ENCODE peak calls at places on chromosome 20, in six cellular contexts. Q is cardiac muscle cell, V is IMR-90, Z is psoas muscle, N is Peyer's patch, J is endothelial cell of umbilical vein. B is an unnamed sample.

GRCh38 chr20:36461600-36462439 is 79.5 kb upstream of the MYL9 start:
- DNase-seq in Q (peak; percentile 62), V (peak; percentile 42), Z (peak; percentile 87), N (peak; percentile 45), J (peak; percentile 37), B (peak; percentile 77)

GRCh38 chr20:63234693-63235398 is 859 bp upstream of the BIRC7 start:
- DNase-seq in Q (peak; percentile 63), V (no peak), Z (no peak), N (no peak), J (no peak), B (no peak)

GRCh38 chr20:45059022-45059728 is 41.8 kb downstream of the KCNS1 start:
- DNase-seq in Q (no peak), V (peak; percentile 51), Z (no peak), N (no peak), J (no peak), B (no peak)

GRCh38 chr20:5908981-5909380 is 41.4 kb downstream of the TRMT6 start:
- DNase-seq in Q (no peak), V (no peak), Z (no peak), N (no peak), J (no peak), B (no peak)

GRCh38 chr20:10984899-10985298 is 311.1 kb upstream of the JAG1 start:
- DNase-seq in Q (no peak), V (no peak), Z (no peak), N (no peak), J (no peak), B (no peak)

GRCh38 chr20:20568604-20569205 is 143.7 kb downstream of the RALGAPA2 start:
- DNase-seq in Q (peak; percentile 58), V (peak; percentile 58), Z (no peak), N (no peak), J (peak; percentile 42), B (no peak)

GRCh38 chr20:4812641-4813075 is 90.9 kb downstream of the PRND start:
- DNase-seq in Q (no peak), V (no peak), Z (no peak), N (peak; percentile 70), J (no peak), B (no peak)

GRCh38 chr20:6811262-6811661 is 43.8 kb downstream of the BMP2 start:
- DNase-seq in Q (no peak), V (no peak), Z (no peak), N (no peak), J (peak; percentile 63), B (no peak)

GRCh38 chr20:14845199-14846160 is 508.1 kb upstream of the FLRT3 start:
- DNase-seq in Q (no peak), V (no peak), Z (no peak), N (no peak), J (no peak), B (no peak)

GRCh38 chr20:32709528-32710121 is 33.6 kb downstream of the COMMD7 start:
- DNase-seq in Q (peak; percentile 53), V (peak; percentile 17), Z (no peak), N (no peak), J (no peak), B (no peak)

GRCh38 chr20:4064118-4064962 is 49.0 kb upstream of the RNF24 start:
- DNase-seq in Q (peak; percentile 49), V (peak; percentile 93), Z (peak; percentile 94), N (peak; percentile 24), J (peak; percentile 96), B (peak; percentile 94)

GRCh38 chr20:4283011-4283410 is 267.7 kb upstream of the RNF24 start:
- DNase-seq in Q (no peak), V (no peak), Z (no peak), N (no peak), J (no peak), B (no peak)

GRCh38 chr20:11454966-11455799 is 462.5 kb upstream of the BTBD3 start:
- DNase-seq in Q (peak; percentile 5), V (peak; percentile 78), Z (no peak), N (no peak), J (peak; percentile 93), B (no peak)

GRCh38 chr20:23583526-23583925 is 15.2 kb upstream of the CST9L start:
- DNase-seq in Q (no peak), V (no peak), Z (no peak), N (no peak), J (no peak), B (no peak)

GRCh38 chr20:33685328-33686007 is 717 bp downstream of the E2F1 start:
- DNase-seq in Q (no peak), V (no peak), Z (no peak), N (peak; percentile 63), J (peak; percentile 13), B (no peak)

GRCh38 chr20:10433014-10433622 is 904 bp downstream of the MKKS start:
- DNase-seq in Q (no peak), V (peak; percentile 7), Z (no peak), N (no peak), J (peak; percentile 50), B (no peak)

GRCh38 chr20:39822667-39823066 is 860.5 kb downstream of the DHX35 start:
- DNase-seq in Q (no peak), V (peak; percentile 42), Z (no peak), N (no peak), J (peak; percentile 70), B (no peak)

GRCh38 chr20:14824996-14825395 is 487.6 kb upstream of the FLRT3 start:
- DNase-seq in Q (no peak), V (no peak), Z (no peak), N (no peak), J (no peak), B (no peak)

GRCh38 chr20:50305636-50306477 is 115.2 kb downstream of the CEBPB start:
- DNase-seq in Q (no peak), V (no peak), Z (peak; percentile 84), N (no peak), J (no peak), B (no peak)

GRCh38 chr20:49313271-49313670 is 35.4 kb upstream of the ZNFX1 start:
- DNase-seq in Q (no peak), V (no peak), Z (no peak), N (no peak), J (no peak), B (no peak)

GRCh38 chr20:33554914-33555420 is 65.1 kb downstream of the CBFA2T2 start:
- DNase-seq in Q (peak; percentile 75), V (peak; percentile 99), Z (no peak), N (peak; percentile 36), J (peak; percentile 94), B (no peak)

GRCh38 chr20:12394786-12395185 is 477.1 kb downstream of the BTBD3 start:
- DNase-seq in Q (no peak), V (no peak), Z (no peak), N (no peak), J (no peak), B (no peak)

GRCh38 chr20:58571942-58572666 is 56.9 kb upstream of the APCDD1L start:
- DNase-seq in Q (no peak), V (peak; percentile 88), Z (peak; percentile 8), N (no peak), J (peak; percentile 62), B (no peak)

GRCh38 chr20:58574014-58574413 is 58.8 kb upstream of the APCDD1L start:
- DNase-seq in Q (no peak), V (no peak), Z (no peak), N (no peak), J (no peak), B (no peak)

GRCh38 chr20:58574469-58574868 is 59.3 kb upstream of the APCDD1L start:
- DNase-seq in Q (no peak), V (no peak), Z (no peak), N (no peak), J (no peak), B (no peak)

GRCh38 chr20:58571341-58571941 is 56.2 kb upstream of the APCDD1L start:
- DNase-seq in Q (peak; percentile 18), V (no peak), Z (no peak), N (no peak), J (no peak), B (no peak)

GRCh38 chr20:58573257-58573656 is 58.1 kb upstream of the APCDD1L start:
- DNase-seq in Q (no peak), V (no peak), Z (no peak), N (no peak), J (no peak), B (no peak)
- TF ChIP-seq CTCF in Q (no peak), V (no peak), Z (no peak), N (no peak), J (no peak), B (no peak)

GRCh38 chr20:25460591-25461280 is 53.3 kb downstream of the GINS1 start:
- DNase-seq in Q (no peak), V (no peak), Z (no peak), N (no peak), J (no peak), B (no peak)

GRCh38 chr20:25461766-25462165 is 54.3 kb downstream of the GINS1 start:
- DNase-seq in Q (no peak), V (no peak), Z (no peak), N (no peak), J (no peak), B (no peak)

GRCh38 chr20:25461281-25461650 is 53.8 kb downstream of the GINS1 start:
- DNase-seq in Q (no peak), V (no peak), Z (no peak), N (no peak), J (no peak), B (no peak)

GRCh38 chr20:25459916-25460590 is 52.6 kb downstream of the GINS1 start:
- DNase-seq in Q (no peak), V (no peak), Z (no peak), N (no peak), J (no peak), B (no peak)

DNA sequence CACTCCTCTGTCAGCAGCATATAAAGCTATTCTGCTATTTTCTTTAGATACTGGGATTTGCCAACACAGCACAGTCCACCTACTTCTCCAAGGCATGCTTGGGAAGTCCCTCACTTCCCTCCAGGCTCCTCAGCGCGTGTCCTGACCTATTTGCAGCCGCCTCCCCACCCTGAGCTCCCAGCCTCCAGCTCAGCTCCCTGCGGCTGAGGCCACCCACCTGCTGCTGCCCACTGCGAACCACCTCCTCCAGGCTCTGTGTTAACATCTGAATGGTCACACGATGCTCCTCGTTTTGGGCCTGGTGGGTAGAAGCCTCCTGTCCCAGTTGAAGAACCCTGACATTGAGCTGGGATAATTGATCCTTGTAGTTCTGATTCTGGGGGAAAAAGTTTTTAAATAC is 54.7 kb downstream of the GINS1 start:
- DNase-seq in Q (no peak), V (no peak), Z (no peak), N (no peak), J (no peak), B (no peak)
- H3K27ac ChIP-seq in Q (no peak overlapping the region), V (no peak overlapping the region), Z (no peak overlapping the region), N (no peak overlapping the region), J (no peak overlapping the region), B (no peak overlapping the region)

DNA sequence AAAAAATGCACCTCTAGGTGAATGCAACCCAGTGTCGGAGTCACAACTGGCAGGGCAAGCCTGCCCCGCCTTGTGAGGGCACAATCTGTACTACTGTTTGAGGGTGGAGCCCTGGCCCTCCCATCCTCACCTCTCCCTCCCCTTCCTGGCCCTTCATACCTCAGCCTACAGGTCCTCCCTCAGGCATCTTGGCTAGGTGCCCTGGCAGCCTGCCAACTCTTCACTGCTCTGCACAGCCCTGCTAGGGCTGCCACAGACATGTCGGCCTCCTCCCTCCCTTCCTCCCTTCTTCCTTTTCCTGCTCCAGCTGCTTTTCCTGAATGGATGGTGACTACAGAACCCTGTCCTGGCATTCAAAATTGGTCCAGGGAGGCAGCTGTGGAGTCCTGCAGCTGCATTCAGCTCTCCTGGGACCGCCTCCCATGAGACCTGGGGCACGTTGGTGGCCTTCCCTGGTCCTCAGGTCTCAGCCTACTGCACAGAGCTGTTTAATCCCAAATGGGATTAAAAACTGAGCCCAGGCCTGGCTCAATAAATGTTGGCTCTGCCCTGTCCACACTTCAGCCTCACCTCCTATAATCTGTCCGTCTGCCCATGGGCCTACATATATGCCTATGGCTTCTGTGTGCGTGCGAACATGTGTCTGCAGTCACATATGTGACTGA is 52.7 kb downstream of the CDH22 start:
- DNase-seq in Q (peak; percentile 88), V (no peak), Z (peak; percentile 82), N (peak; percentile 19), J (peak; percentile 36), B (peak; percentile 78)
- H3K27me3 ChIP-seq in Q (peaks cover 34% of the 10 kb centered on the region), V (peaks cover 33% of the 10 kb centered on the region), Z (peaks cover 40% of the 10 kb centered on the region), N (peaks cover 8% of the 10 kb centered on the region), J (peaks cover 9% of the 10 kb centered on the region), B (peaks cover 81% of the 10 kb centered on the region)

GRCh38 chr20:59743767-59744485 is 139.6 kb downstream of the PHACTR3 start:
- DNase-seq in Q (no peak), V (no peak), Z (no peak), N (no peak), J (no peak), B (no peak)
- TF ChIP-seq CTCF in Q (no peak), V (no peak), Z (no peak), N (no peak), J (no peak), B (no peak)

B was measured in left ventricle myocardium inferior.